ENCODE peak calls at places on chromosomes 2 and 18, in seven cellular contexts. R is transverse colon, S is HepG2, K is prostate gland, I is HCT116, L is GM12878, P is right lobe of liver. B is an unnamed sample.

GRCh38 chr2:204024503-204024902 is 87.9 kb downstream of the ICOS start:
- DNase-seq in P (no peak), R (peak; percentile 16), I (peak; percentile 19), L (no peak), K (peak; percentile 37), S (peak; percentile 33), B (peak; percentile 19)

GRCh38 chr2:68730828-68731227 is 3.8 kb upstream of the ARHGAP25 start:
- DNase-seq in P (no peak), L (no peak), R (no peak), K (no peak), I (no peak), S (no peak), B (no peak)

GRCh38 chr2:105772362-105772761 is 27.6 kb downstream of the NCK2 start:
- DNase-seq in L (no peak), I (no peak), P (no peak), K (no peak), S (no peak), R (no peak), B (no peak)

GRCh38 chr2:174259981-174260380 is 11.6 kb upstream of the OLA1 start:
- DNase-seq in P (no peak), K (no peak), R (no peak), L (no peak), S (no peak), I (no peak), B (no peak)

GRCh38 chr2:163808406-163808805 is 72.6 kb upstream of the FIGN start:
- DNase-seq in K (no peak), L (no peak), S (no peak), I (no peak), P (no peak), R (no peak), B (no peak)

GRCh38 chr2:128446049-128446811 is 127.6 kb upstream of the HS6ST1 start:
- DNase-seq in S (no peak), L (no peak), R (no peak), P (no peak), I (no peak), K (no peak), B (no peak)

GRCh38 chr2:121485039-121485438 is 45.6 kb upstream of the RNU4ATAC start:
- DNase-seq in I (no peak), S (no peak), K (no peak), R (no peak), L (no peak), P (no peak), B (no peak)

GRCh38 chr2:60461421-60462108 is 91.9 kb downstream of the BCL11A start:
- DNase-seq in K (no peak), S (no peak), P (no peak), R (no peak), I (no peak), L (no peak), B (no peak)

GRCh38 chr2:11688222-11689069 is 18.5 kb upstream of the NTSR2 start:
- DNase-seq in I (peak; percentile 61), P (peak; percentile 76), K (peak; percentile 65), L (peak; percentile 9), R (peak; percentile 86), S (peak; percentile 48), B (peak; percentile 94)

GRCh38 chr2:233021771-233022170 is 8.7 kb upstream of the NGEF start:
- DNase-seq in L (no peak), S (no peak), I (no peak), K (no peak), P (no peak), R (no peak), B (no peak)

GRCh38 chr2:37335604-37336003 is 8.8 kb upstream of the QPCT start:
- DNase-seq in K (no peak), L (no peak), P (no peak), R (no peak), S (no peak), I (no peak), B (no peak)

GRCh38 chr2:180507028-180507427 is 473.4 kb upstream of the UBE2E3 start:
- DNase-seq in I (no peak), R (no peak), P (no peak), L (no peak), S (no peak), K (no peak), B (no peak)

GRCh38 chr18:68500551-68500950 is 214.4 kb downstream of the TMX3 start:
- DNase-seq in P (no peak), K (no peak), S (no peak), L (no peak), I (no peak), R (no peak), B (no peak)

GRCh38 chr2:223865907-223866508 is 28.6 kb upstream of the AP1S3 start:
- DNase-seq in I (no peak), L (no peak), P (no peak), K (no peak), R (no peak), S (no peak), B (no peak)

GRCh38 chr2:191038241-191038725 is 24.3 kb upstream of the STAT1 start:
- DNase-seq in P (no peak), I (no peak), S (no peak), K (no peak), R (no peak), L (no peak), B (no peak)

GRCh38 chr2:73952499-73953446 is 26.1 kb downstream of the DGUOK start:
- DNase-seq in P (no peak), I (no peak), R (no peak), K (no peak), S (no peak), L (no peak), B (peak; percentile 33)

DNA sequence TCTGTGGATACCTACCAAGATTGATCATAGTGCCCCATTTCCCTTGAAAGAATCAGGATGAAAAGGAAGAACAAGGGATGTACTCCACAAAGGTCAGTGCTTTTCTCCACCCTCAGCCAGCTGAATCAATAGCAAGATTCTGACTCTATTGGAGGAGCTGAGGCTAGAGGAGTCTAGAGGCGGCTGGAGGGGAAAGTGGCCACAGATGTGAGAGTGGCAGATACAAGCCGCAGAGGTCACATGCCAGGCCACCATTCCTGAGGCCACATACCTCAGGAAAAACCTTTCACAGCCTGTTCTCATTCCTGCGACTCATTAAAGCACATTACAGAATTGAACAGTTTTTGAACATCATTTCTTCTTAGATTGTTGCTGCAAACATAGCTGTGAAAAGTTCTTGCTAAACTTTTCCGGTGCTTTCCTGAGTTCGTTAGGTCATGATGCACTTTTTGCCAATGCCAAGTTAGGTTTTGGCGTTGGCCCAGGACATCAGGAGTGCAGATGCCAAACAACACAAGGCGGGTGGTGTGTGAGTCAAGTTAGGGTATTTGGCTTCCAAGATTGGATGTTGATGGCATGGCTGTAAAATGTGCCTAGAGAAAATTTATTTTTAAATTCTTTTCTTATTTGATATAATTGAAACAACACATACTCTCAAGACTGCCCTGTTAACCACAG is 160.7 kb upstream of the SP5 start:
- DNase-seq in L (no peak), I (no peak), P (peak; percentile 78), K (peak; percentile 54), S (no peak), R (peak; percentile 16), B (peak; percentile 71)
- H3K4me1 ChIP-seq in L (no peaks in the 10 kb centered on the region), I (no peaks in the 10 kb centered on the region), P (peaks cover 5% of the 10 kb centered on the region), K (no peaks in the 10 kb centered on the region), S (no peaks in the 10 kb centered on the region), R (no peaks in the 10 kb centered on the region), B (no peaks in the 10 kb centered on the region)

DNA sequence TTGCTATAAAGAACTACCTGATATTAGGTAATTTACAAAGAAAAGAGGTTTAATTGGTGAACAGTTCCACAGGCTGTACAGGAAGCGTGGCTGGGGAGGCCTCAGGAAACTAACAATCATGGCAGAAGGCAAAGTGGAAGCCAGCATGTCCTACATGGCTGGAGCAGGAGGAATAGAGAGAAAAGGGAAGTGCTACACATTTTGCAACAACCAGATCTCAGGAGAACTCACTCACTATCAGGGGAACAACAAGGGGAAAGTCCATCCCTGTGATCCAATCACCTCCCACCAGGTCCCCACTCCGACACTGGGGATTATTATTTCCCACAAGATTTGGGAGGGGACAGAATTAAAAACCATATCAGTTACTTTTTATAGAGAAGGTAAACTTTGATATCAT is 273.5 kb upstream of the MMADHC start:
- DNase-seq in R (no peak), L (no peak), S (no peak), P (no peak), I (no peak), K (no peak), B (no peak)
- H3K36me3 ChIP-seq in R (no peaks in the 10 kb centered on the region), L (no peaks in the 10 kb centered on the region), S (no peaks in the 10 kb centered on the region), P (no peaks in the 10 kb centered on the region), I (no peaks in the 10 kb centered on the region), K (no peaks in the 10 kb centered on the region), B (no peaks in the 10 kb centered on the region)

DNA sequence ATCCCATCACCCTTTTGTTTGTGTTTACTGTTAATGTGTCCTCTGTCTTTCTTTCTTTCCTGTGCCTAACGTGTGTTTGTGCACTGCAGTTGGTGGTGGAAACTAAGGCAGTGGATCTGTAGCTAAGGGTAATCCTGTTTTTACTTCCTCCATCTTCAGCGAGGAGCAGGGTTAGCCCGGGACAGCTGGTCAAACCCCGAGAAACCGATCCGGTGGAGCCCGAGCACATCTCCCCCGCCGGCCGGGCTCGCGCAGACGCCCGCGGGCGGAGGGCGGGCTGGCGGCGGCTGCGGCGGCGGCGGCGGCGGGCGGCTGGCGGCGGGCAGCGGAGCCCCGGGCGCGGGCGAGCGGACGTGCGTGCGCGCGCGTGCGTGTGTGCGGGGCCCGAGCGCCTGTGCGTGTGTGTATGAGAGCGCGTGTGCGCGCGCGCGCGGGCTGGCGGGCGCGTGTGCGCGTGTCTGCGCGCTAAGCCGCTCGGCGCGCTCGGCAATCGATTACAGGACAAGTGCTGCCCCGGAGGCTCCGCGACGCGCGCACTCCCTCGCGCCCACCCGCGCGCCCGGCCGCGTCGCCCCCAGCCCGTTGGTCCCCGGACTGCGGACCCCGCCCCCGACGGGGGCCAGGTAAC is at the start of gene IKZF2:
- DNase-seq in I (peak; percentile 60), S (peak; percentile 71), P (peak; percentile 91), L (peak; percentile 79), K (peak; percentile 81), R (peak; percentile 84), B (peak; percentile 84)
- TF ChIP-seq POLR2A in I (no peak), S (peak; percentile 29), P (peak; percentile 77), L (peak; percentile 88), K (peak; percentile 33), R (peak; percentile 39), B (peak; percentile 23)

GRCh38 chr18:48940854-48941531 is 9.8 kb downstream of the SMAD7 start:
- DNase-seq in P (no peak), L (peak; percentile 62), R (peak; percentile 67), I (no peak), K (no peak), S (no peak), B (no peak)

GRCh38 chr18:48943333-48943732 is 7.4 kb downstream of the SMAD7 start:
- DNase-seq in K (no peak), P (no peak), L (no peak), S (no peak), R (no peak), I (no peak), B (no peak)

GRCh38 chr18:48941672-48942071 is 9.1 kb downstream of the SMAD7 start:
- DNase-seq in S (no peak), R (no peak), L (no peak), I (no peak), K (no peak), P (no peak), B (no peak)

GRCh38 chr18:48942554-48943261 is 8.1 kb downstream of the SMAD7 start:
- DNase-seq in P (peak; percentile 79), I (peak; percentile 91), L (no peak), R (no peak), K (no peak), S (peak; percentile 96), B (peak; percentile 54)

DNA sequence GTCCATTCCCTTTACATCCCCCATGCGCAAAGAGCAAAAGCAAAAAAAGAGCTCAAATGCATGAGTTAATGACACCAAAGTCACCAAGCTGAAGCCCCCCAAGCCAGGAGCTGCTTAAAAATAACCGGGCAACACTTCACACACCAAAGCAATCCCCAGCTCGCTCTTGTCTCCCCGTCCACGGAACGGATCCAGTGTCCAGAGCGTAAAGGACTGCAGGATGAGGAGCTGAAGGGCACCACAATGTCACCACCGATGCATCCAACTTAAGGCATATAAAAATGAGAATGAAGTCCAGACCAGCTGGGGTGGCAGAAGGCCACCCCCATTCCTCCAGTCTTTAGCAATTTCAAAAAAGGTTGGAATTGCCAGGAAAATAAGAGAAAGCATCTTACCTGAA is 8.7 kb downstream of the SMAD7 start:
- DNase-seq in I (no peak), L (no peak), P (no peak), S (no peak), R (no peak), K (no peak), B (no peak)
- H3K4me1 ChIP-seq in I (peaks cover 87% of the 10 kb centered on the region), L (peaks cover 45% of the 10 kb centered on the region), P (peaks cover 93% of the 10 kb centered on the region), S (peaks cover 100% of the 10 kb centered on the region), R (peaks cover 99% of the 10 kb centered on the region), K (peaks cover 61% of the 10 kb centered on the region), B (peaks cover 73% of the 10 kb centered on the region)

B was measured in adrenal gland.